ENCODE peak calls at places on chromosome 3, in five cellular contexts. Z, S, Q, U and I are unnamed samples.

GRCh38 chr3:108181172-108181571 is 41.1 kb downstream of the IFT57 start:
- DNase-seq in Z (no peak), U (no peak), Q (no peak), S (no peak), I (no peak)

GRCh38 chr3:33331414-33331813 is 54.2 kb downstream of the FBXL2 start:
- DNase-seq in S (no peak), Z (no peak), U (no peak), Q (no peak), I (no peak)

GRCh38 chr3:128145279-128145678 is 8.0 kb upstream of the EEFSEC start:
- DNase-seq in Q (peak; percentile 75), U (no peak), S (no peak), Z (peak; percentile 46), I (peak; percentile 48)

GRCh38 chr3:8320711-8321458 is 180.7 kb upstream of the LMCD1 start:
- DNase-seq in S (no peak), Z (no peak), Q (no peak), U (no peak), I (no peak)

GRCh38 chr3:120678331-120678845 is 3.7 kb downstream of the HGD start:
- DNase-seq in U (peak; percentile 13), S (no peak), Q (no peak), Z (peak; percentile 87), I (peak; percentile 69)

GRCh38 chr3:184734903-184735630 is 23.2 kb upstream of the MAGEF1 start:
- DNase-seq in S (peak; percentile 8), Z (no peak), Q (no peak), U (no peak), I (peak; percentile 54)

GRCh38 chr3:127544151-127544805 is 46.3 kb downstream of the TPRA1 start:
- DNase-seq in S (peak; percentile 55), Z (peak; percentile 81), Q (peak; percentile 76), U (peak; percentile 60), I (peak; percentile 81)

GRCh38 chr3:264394-265156 is 68.0 kb downstream of the CHL1 start:
- DNase-seq in Q (no peak), Z (no peak), S (no peak), U (no peak), I (peak; percentile 23)

GRCh38 chr3:60431599-60431958 is 819.7 kb downstream of the FHIT start:
- DNase-seq in U (no peak), Q (no peak), S (no peak), Z (no peak), I (no peak)

GRCh38 chr3:9201278-9201677 is 48.2 kb downstream of the SRGAP3 start:
- DNase-seq in U (no peak), Q (no peak), Z (no peak), S (no peak), I (no peak)

GRCh38 chr3:153601422-153601853 is 439.4 kb downstream of the RAP2B start:
- DNase-seq in S (no peak), Q (no peak), U (no peak), Z (no peak), I (no peak)

GRCh38 chr3:29484633-29485032 is 203.8 kb downstream of the RBMS3 start:
- DNase-seq in Q (no peak), Z (no peak), U (no peak), S (no peak), I (no peak)

GRCh38 chr3:9396632-9397330 is 634 bp upstream of the SETD5 start:
- DNase-seq in Z (peak; percentile 99), Q (peak; percentile 99), U (peak; percentile 99), S (peak; percentile 99), I (peak; percentile 100)

GRCh38 chr3:105688821-105689220 is 180.0 kb downstream of the CBLB start:
- DNase-seq in Q (no peak), Z (no peak), U (no peak), S (no peak), I (no peak)

GRCh38 chr3:189773056-189773455 is 141.9 kb downstream of the TP63 start:
- DNase-seq in Q (no peak), Z (no peak), U (no peak), S (no peak), I (no peak)

GRCh38 chr3:53243785-53244184 is 12.0 kb downstream of the TKT start:
- DNase-seq in Z (no peak), S (no peak), Q (no peak), U (no peak), I (no peak)

GRCh38 chr3:119902061-119902460 is 120.2 kb downstream of the NR1I2 start:
- DNase-seq in S (no peak), Q (no peak), U (no peak), Z (no peak), I (no peak)

GRCh38 chr3:129439381-129439816 is 349 bp downstream of the MBD4 start:
- DNase-seq in Z (peak; percentile 52), S (no peak), Q (peak; percentile 85), U (peak; percentile 30), I (peak; percentile 78)

GRCh38 chr3:99114565-99115291 is 213.2 kb upstream of the DCBLD2 start:
- DNase-seq in Q (no peak), S (no peak), Z (peak; percentile 28), U (no peak), I (no peak)

GRCh38 chr3:126480864-126481263 is 5.2 kb upstream of the ZXDC start:
- DNase-seq in Z (peak; percentile 35), S (peak; percentile 29), U (no peak), Q (no peak), I (no peak)

GRCh38 chr3:174548841-174549623 is 310.1 kb upstream of the NAALADL2 start:
- DNase-seq in Q (no peak), U (no peak), S (no peak), Z (no peak), I (no peak)

GRCh38 chr3:51311055-51311454 is 74.0 kb upstream of the MANF start:
- DNase-seq in S (no peak), U (no peak), Z (no peak), Q (no peak), I (no peak)

GRCh38 chr3:142448424-142448823 is 587 bp upstream of the XRN1 start:
- DNase-seq in Z (no peak), Q (no peak), U (no peak), S (no peak), I (no peak)

GRCh38 chr3:76990606-76991005 is 49.3 kb upstream of the ROBO2 start:
- DNase-seq in Z (no peak), S (no peak), U (no peak), Q (no peak), I (no peak)

GRCh38 chr3:55511895-55512585 is 24.9 kb upstream of the WNT5A start:
- DNase-seq in Q (no peak), U (no peak), Z (no peak), S (no peak), I (no peak)

GRCh38 chr3:123802007-123802630 is 82.0 kb downstream of the MYLK start:
- DNase-seq in Q (no peak), S (no peak), U (no peak), Z (no peak), I (no peak)

GRCh38 chr3:157147099-157147803 is 12.7 kb downstream of the CCNL1 start:
- DNase-seq in Z (no peak), Q (no peak), U (no peak), S (no peak), I (no peak)

GRCh38 chr3:110414851-110415250 is 656.8 kb upstream of the NECTIN3 start:
- DNase-seq in S (no peak), Q (no peak), Z (no peak), U (no peak), I (no peak)

GRCh38 chr3:179156170-179156569 is 8.0 kb downstream of the PIK3CA start:
- DNase-seq in U (peak; percentile 28), Q (no peak), S (no peak), Z (no peak), I (no peak)

GRCh38 chr3:186516645-186517044 is 27.5 kb downstream of the CRYGS start:
- DNase-seq in U (no peak), S (no peak), Z (no peak), Q (no peak), I (no peak)
- TF ChIP-seq POLR2A in U (no peak), S (no peak), Z (no peak), Q (no peak), I (no peak)

DNA sequence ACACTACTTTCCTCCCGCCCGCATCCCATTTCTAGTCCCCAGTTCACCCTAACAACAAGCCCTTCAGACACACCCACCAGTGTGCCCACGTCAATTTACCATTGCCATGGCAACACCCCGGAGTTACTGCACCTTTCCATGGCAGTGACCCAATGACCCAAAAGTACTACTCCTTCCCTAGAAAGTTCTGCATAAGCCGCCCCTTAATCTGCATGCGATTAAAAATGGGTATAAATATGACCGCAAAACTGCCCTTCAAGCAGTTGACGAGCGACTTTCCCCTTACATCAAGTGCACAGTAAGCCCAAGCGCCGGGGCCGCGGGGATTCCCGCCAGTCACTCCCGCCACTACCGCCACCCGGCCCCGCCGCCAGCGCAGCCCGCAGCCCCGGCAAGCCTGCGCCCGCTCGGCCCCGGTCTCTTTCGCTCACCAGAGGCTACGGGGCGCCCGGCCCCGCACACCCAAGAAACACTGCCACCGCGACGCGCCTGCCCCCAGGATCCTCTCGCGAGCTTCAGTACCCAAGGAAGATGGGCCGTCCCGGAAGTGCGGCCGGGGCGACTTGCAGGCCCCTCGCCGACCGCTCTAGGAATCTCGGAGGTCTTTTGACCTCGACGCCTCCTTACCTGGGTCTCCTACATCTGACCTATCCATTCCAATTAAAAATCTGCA is 27.2 kb upstream of the ZNF502 start:
- DNase-seq in S (peak; percentile 63), Q (peak; percentile 84), Z (peak; percentile 70), U (peak; percentile 29), I (peak; percentile 91)
- H3K9me3 ChIP-seq in S (no peaks in the 10 kb centered on the region), Q (peaks cover 9% of the 10 kb centered on the region), Z (no peaks in the 10 kb centered on the region), U (no peaks in the 10 kb centered on the region), I (peaks cover 8% of the 10 kb centered on the region)

GRCh38 chr3:100629728-100630127 is 20.3 kb downstream of the ADGRG7 start:
- DNase-seq in Z (no peak), Q (no peak), U (no peak), S (no peak), I (no peak)
- TF ChIP-seq POLR2A in Z (no peak), Q (no peak), U (no peak), S (no peak), I (no peak)

GRCh38 chr3:58962816-58963215 is 87.0 kb downstream of the CFAP20DC start:
- DNase-seq in U (no peak), Z (no peak), Q (no peak), S (no peak), I (no peak)
- H3K9me3 ChIP-seq in U (no peaks in the 10 kb centered on the region), Z (no peaks in the 10 kb centered on the region), Q (no peaks in the 10 kb centered on the region), S (no peaks in the 10 kb centered on the region), I (no peaks in the 10 kb centered on the region)

GRCh38 chr3:73520931-73521461 is 103.7 kb downstream of the PDZRN3 start:
- DNase-seq in Q (peak; percentile 97), Z (no peak), U (peak; percentile 41), S (peak; percentile 74), I (no peak)
- TF ChIP-seq POLR2A in Q (no peak), Z (no peak), U (no peak), S (no peak), I (no peak)

DNA sequence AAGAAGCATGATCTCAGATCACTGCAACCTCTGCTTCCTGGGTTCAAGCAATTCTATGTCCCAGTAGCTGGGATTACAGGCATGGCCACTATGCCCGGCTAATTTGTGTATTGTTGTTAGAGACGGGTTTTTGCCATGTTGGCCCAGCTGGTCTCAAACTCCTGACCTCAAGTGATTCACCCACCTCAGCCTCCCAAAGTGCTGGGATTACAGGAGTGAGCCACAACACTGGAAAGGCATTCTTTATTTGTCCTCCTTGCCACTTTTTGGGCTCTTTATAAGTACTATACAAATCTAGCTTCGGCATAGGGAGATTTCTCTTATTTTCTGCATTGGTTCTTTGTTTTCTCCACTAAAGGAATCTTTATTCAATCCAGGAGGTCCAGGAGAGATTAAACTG is 18.6 kb downstream of the CMTM8 start:
- DNase-seq in U (no peak), Q (no peak), Z (no peak), S (no peak), I (no peak)
- H3K9me3 ChIP-seq in U (no peaks in the 10 kb centered on the region), Q (no peaks in the 10 kb centered on the region), Z (no peaks in the 10 kb centered on the region), S (peaks cover 3% of the 10 kb centered on the region), I (peaks cover 5% of the 10 kb centered on the region)

GRCh38 chr3:182980204-182981037 is at the start of gene DCUN1D1:
- DNase-seq in S (peak; percentile 90), Z (peak; percentile 92), Q (peak; percentile 94), U (peak; percentile 88), I (peak; percentile 92)
- TF ChIP-seq POLR2A in S (peak; percentile 49), Z (peak; percentile 85), Q (no peak), U (peak; percentile 78), I (no peak)